ENCODE peak calls at places on chromosomes 3 and 15, in eight cellular contexts. W is MG63, V is pancreas, K is mucosa of descending colon, U is lower lobe of right lung, N is upper lobe of right lung, G is HCT116, E is SK-N-SH. H is an unnamed sample.
A peak's percentile ranks its signal among the peaks of the same experiment; 100 is the strongest.

GRCh38 chr3:63988943-63989342 is 34.4 kb downstream of the PSMD6 start:
- DNase-seq in W (no peak), V (no peak), K (no peak), U (no peak), N (no peak), G (no peak), E (no peak), H (no peak)

GRCh38 chr3:29693863-29694262 is 413.0 kb downstream of the RBMS3 start:
- DNase-seq in W (peak; percentile 74), V (no peak), K (no peak), U (peak; percentile 34), N (no peak), G (peak; percentile 7), E (peak; percentile 30), H (no peak)

GRCh38 chr15:85488997-85489396 is 108.6 kb downstream of the AKAP13 start:
- DNase-seq in W (no peak), V (no peak), K (no peak), U (no peak), N (no peak), G (no peak), E (no peak), H (no peak)

GRCh38 chr3:32780071-32780734 is 37.6 kb upstream of the TRIM71 start:
- DNase-seq in W (no peak), V (no peak), K (no peak), U (no peak), N (no peak), G (no peak), E (no peak), H (no peak)

GRCh38 chr15:29233566-29233965 is 36.1 kb downstream of the NSMCE3 start:
- DNase-seq in W (no peak), V (no peak), K (no peak), U (no peak), N (no peak), G (no peak), E (no peak), H (no peak)

GRCh38 chr15:52803543-52804306 is 13.6 kb upstream of the ONECUT1 start:
- DNase-seq in W (no peak), V (peak; percentile 55), K (no peak), U (peak; percentile 40), N (no peak), G (no peak), E (no peak), H (no peak)

GRCh38 chr3:143099690-143100089 is 19.9 kb upstream of the CHST2 start:
- DNase-seq in W (no peak), V (no peak), K (no peak), U (no peak), N (no peak), G (no peak), E (no peak), H (no peak)

GRCh38 chr15:54045397-54045796 is 67.2 kb downstream of the UNC13C start:
- DNase-seq in W (no peak), V (no peak), K (no peak), U (no peak), N (no peak), G (no peak), E (no peak), H (no peak)

GRCh38 chr3:47646362-47646761 is 67.7 kb upstream of the CSPG5 start:
- DNase-seq in W (no peak), V (no peak), K (no peak), U (no peak), N (no peak), G (no peak), E (no peak), H (no peak)

GRCh38 chr3:57091471-57091870 is 31.0 kb downstream of the SPATA12 start:
- DNase-seq in W (no peak), V (no peak), K (no peak), U (no peak), N (no peak), G (no peak), E (no peak), H (no peak)

GRCh38 chr15:67828379-67828968 is 3.2 kb downstream of the SKOR1 start:
- DNase-seq in W (no peak), V (no peak), K (no peak), U (no peak), N (peak; percentile 48), G (no peak), E (no peak), H (no peak)

GRCh38 chr3:55500555-55501340 is 13.6 kb upstream of the WNT5A start:
- DNase-seq in W (no peak), V (no peak), K (no peak), U (no peak), N (no peak), G (no peak), E (no peak), H (no peak)

GRCh38 chr15:74270854-74271520 is 34.9 kb downstream of the CCDC33 start:
- DNase-seq in W (no peak), V (no peak), K (no peak), U (no peak), N (no peak), G (no peak), E (no peak), H (no peak)

GRCh38 chr15:93063292-93063671 is 25.7 kb downstream of the RGMA start:
- DNase-seq in W (no peak), V (no peak), K (no peak), U (no peak), N (no peak), G (no peak), E (no peak), H (no peak)

GRCh38 chr15:63338170-63338569 is 43.5 kb downstream of the CA12 start:
- DNase-seq in W (peak; percentile 58), V (no peak), K (no peak), U (no peak), N (no peak), G (no peak), E (no peak), H (no peak)

GRCh38 chr15:84734794-84735479 is 13.5 kb upstream of the ZNF592 start:
- DNase-seq in W (no peak), V (peak; percentile 44), K (peak; percentile 83), U (peak; percentile 80), N (peak; percentile 78), G (peak; percentile 85), E (no peak), H (no peak)

GRCh38 chr3:139611540-139611939 is 66.2 kb downstream of the NMNAT3 start:
- DNase-seq in W (no peak), V (no peak), K (no peak), U (no peak), N (no peak), G (no peak), E (peak; percentile 27), H (no peak)

GRCh38 chr3:158539414-158540014 is 31.5 kb upstream of the MLF1 start:
- DNase-seq in W (no peak), V (no peak), K (no peak), U (no peak), N (no peak), G (peak; percentile 42), E (peak; percentile 27), H (peak; percentile 53)

GRCh38 chr3:130457681-130458080 is 59.3 kb upstream of the COL6A6 start:
- DNase-seq in W (no peak), V (no peak), K (no peak), U (no peak), N (no peak), G (no peak), E (peak; percentile 3), H (no peak)

GRCh38 chr3:10992017-10992945 is at the start of gene SLC6A1:
- DNase-seq in W (no peak), V (no peak), K (no peak), U (no peak), N (no peak), G (no peak), E (peak; percentile 82), H (no peak)

GRCh38 chr3:196440696-196441095 is 8.5 kb upstream of the UBXN7 start:
- DNase-seq in W (no peak), V (no peak), K (no peak), U (no peak), N (no peak), G (no peak), E (no peak), H (no peak)

DNA sequence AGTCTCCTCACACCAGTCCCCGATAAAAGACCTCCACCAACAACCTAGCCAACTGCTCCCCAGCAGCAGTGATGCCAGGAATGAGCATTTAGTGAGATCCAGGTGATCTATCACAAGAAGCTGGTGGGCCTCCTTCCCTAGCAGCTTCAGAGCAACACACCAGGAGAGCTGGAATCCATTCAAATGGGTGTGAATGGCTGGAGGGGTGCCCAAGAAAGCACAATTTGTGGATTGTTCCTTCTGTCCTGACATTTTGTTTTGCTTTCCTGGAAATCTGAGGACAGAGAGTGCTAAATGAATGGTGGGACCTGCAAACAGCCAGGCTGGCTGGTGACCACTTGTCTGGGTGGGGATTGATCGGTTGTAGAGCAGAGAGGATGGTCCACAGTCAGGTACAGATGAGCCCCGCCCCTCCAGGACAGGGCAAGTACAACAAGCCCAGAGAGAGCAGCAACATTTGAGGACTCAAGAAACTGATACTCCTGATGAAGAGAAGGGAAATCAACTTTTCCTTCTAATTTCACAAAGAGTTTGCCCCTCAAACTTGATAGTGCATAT is 316.8 kb downstream of the VPS13C start:
- DNase-seq in W (no peak), V (no peak), K (no peak), U (no peak), N (no peak), G (no peak), E (no peak), H (no peak)
- H3K36me3 ChIP-seq in W (no peaks in the 10 kb centered on the region), V (no peaks in the 10 kb centered on the region), K (no peaks in the 10 kb centered on the region), U (no peaks in the 10 kb centered on the region), N (no peaks in the 10 kb centered on the region), G (no peaks in the 10 kb centered on the region), E (no peaks in the 10 kb centered on the region), H (no peaks in the 10 kb centered on the region)

DNA sequence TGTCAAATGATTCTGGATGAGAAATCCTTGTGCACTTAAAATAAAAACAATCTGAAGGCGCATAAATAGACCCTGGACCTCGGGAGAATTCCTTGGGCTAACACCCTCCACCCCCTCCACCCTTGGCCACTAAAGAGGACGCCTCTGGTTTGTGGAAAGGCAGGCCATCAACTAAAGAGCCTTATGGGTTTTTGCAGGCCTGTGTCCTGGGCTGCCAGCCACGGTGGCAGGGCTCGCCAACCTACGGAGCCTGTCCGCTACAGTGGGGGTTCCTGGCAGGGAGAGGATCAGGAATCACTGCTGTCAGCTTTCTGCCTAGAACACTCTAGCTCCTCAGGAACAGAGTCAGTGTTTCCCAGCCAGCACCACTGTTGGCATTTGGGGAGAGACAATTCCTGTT is 20.3 kb downstream of the TLE3 start:
- DNase-seq in W (no peak), V (no peak), K (no peak), U (no peak), N (no peak), G (no peak), E (no peak), H (no peak)
- H3K36me3 ChIP-seq in W (peaks cover 89% of the 10 kb centered on the region), V (peaks cover 28% of the 10 kb centered on the region), K (peaks cover 10% of the 10 kb centered on the region), U (peaks cover 73% of the 10 kb centered on the region), N (peaks cover 56% of the 10 kb centered on the region), G (peaks cover 53% of the 10 kb centered on the region), E (peaks cover 57% of the 10 kb centered on the region), H (peaks cover 5% of the 10 kb centered on the region)

DNA sequence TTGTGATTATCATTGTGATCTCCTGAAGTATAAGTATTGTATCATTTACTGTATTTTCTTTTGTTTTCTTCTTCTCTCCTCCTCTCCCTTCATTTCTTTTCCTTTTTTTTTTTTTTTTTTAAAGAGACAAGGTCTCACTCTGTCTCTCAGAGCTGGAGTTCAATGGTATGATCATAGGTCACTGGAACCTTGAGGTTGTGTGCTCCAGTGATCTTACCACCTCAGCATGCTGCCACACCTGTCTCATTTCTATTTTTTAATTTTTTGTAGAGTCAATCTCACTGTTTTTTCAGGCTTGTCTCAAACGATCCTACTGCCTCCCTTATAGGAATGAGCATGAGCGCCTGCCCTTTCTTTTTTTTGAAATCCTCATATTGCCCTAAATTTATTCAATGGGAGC is 23.4 kb downstream of the NMD3 start:
- DNase-seq in W (no peak), V (no peak), K (no peak), U (no peak), N (no peak), G (no peak), E (no peak), H (no peak)
- H3K36me3 ChIP-seq in W (peaks cover 86% of the 10 kb centered on the region), V (peaks cover 6% of the 10 kb centered on the region), K (no peaks in the 10 kb centered on the region), U (peaks cover 84% of the 10 kb centered on the region), N (peaks cover 85% of the 10 kb centered on the region), G (peaks cover 48% of the 10 kb centered on the region), E (peaks cover 74% of the 10 kb centered on the region), H (peaks cover 75% of the 10 kb centered on the region)

GRCh38 chr3:45953536-45953935 is 10.3 kb downstream of the CXCR6 start:
- DNase-seq in W (no peak), V (no peak), K (no peak), U (no peak), N (no peak), G (no peak), E (no peak), H (no peak)
- H3K36me3 ChIP-seq in W (peaks cover 2% of the 10 kb centered on the region), V (peaks cover 30% of the 10 kb centered on the region), K (peaks cover 12% of the 10 kb centered on the region), U (peaks cover 100% of the 10 kb centered on the region), N (peaks cover 99% of the 10 kb centered on the region), G (peaks cover 34% of the 10 kb centered on the region), E (peaks cover 82% of the 10 kb centered on the region), H (peaks cover 30% of the 10 kb centered on the region)